ENCODE peak calls at places on chromosomes 16 and 17, in five cellular contexts. U, H, Z, Q and P are unnamed samples.

GRCh38 chr17:77488531-77489238 is 347.9 kb downstream of the SEC14L1 start:
- DNase-seq in Z (no peak), U (no peak), H (peak; percentile 6), Q (no peak), P (no peak)

GRCh38 chr16:56964243-56965148 is 2.7 kb downstream of the CETP start:
- DNase-seq in Q (peak; percentile 82), H (peak; percentile 96), U (peak; percentile 77), Z (peak; percentile 91), P (peak; percentile 81)

GRCh38 chr16:50539822-50540710 is 8.1 kb upstream of the NKD1 start:
- DNase-seq in Q (no peak), Z (no peak), U (no peak), H (no peak), P (no peak)

GRCh38 chr17:7644768-7645167 is 6.0 kb upstream of the ATP1B2 start:
- DNase-seq in Q (no peak), Z (no peak), H (no peak), U (no peak), P (no peak)

GRCh38 chr16:31329671-31330552 is 25.1 kb upstream of the ITGAX start:
- DNase-seq in Z (no peak), U (no peak), Q (no peak), H (no peak), P (no peak)

GRCh38 chr17:40480501-40481003 is 20.9 kb downstream of the TNS4 start:
- DNase-seq in Z (no peak), H (no peak), U (no peak), Q (peak; percentile 89), P (no peak)

GRCh38 chr16:71401988-71402387 is 39.9 kb downstream of the TLE7 start:
- DNase-seq in H (no peak), Z (no peak), Q (no peak), U (no peak), P (no peak)

GRCh38 chr17:63113167-63113566 is 147.1 kb downstream of the TANC2 start:
- DNase-seq in Z (no peak), Q (no peak), U (no peak), H (no peak), P (no peak)

GRCh38 chr17:32664936-32665583 is 178.3 kb downstream of the CDK5R1 start:
- DNase-seq in H (no peak), Z (no peak), Q (no peak), U (no peak), P (no peak)

GRCh38 chr16:71339481-71340171 is 18.9 kb upstream of the CALB2 start:
- DNase-seq in U (peak; percentile 88), Z (no peak), Q (no peak), H (no peak), P (no peak)

GRCh38 chr16:12409700-12410099 is 394.0 kb downstream of the CPPED1 start:
- DNase-seq in Z (no peak), H (no peak), U (no peak), Q (no peak), P (no peak)

GRCh38 chr16:54334208-54334607 is 47.6 kb upstream of the IRX3 start:
- DNase-seq in H (no peak), Q (no peak), Z (no peak), U (no peak), P (no peak)

GRCh38 chr17:14301279-14301760 is 439 bp downstream of the HS3ST3B1 start:
- DNase-seq in Q (peak; percentile 71), H (no peak), Z (no peak), U (no peak), P (no peak)

GRCh38 chr17:50079334-50080095 is 15.6 kb upstream of the PDK2 start:
- DNase-seq in H (peak; percentile 55), U (peak; percentile 38), Q (peak; percentile 74), Z (no peak), P (no peak)

GRCh38 chr16:57600048-57600835 is 28.2 kb upstream of the ADGRG1 start:
- DNase-seq in Q (peak; percentile 57), H (peak; percentile 75), Z (peak; percentile 55), U (peak; percentile 74), P (peak; percentile 70)

GRCh38 chr17:66830451-66830850 is 4.5 kb upstream of the CACNG5 start:
- DNase-seq in U (no peak), Q (no peak), Z (no peak), H (no peak), P (no peak)

GRCh38 chr16:5024632-5025031 is 9.1 kb downstream of the NAGPA start:
- DNase-seq in H (no peak), Z (no peak), Q (peak; percentile 31), U (peak; percentile 29), P (no peak)

GRCh38 chr17:386145-386876 is 33.7 kb upstream of the RPH3AL start:
- DNase-seq in Z (peak; percentile 80), U (peak; percentile 90), H (peak; percentile 59), Q (peak; percentile 76), P (peak; percentile 90)

GRCh38 chr17:2194778-2195417 is 108.7 kb downstream of the SMG6 start:
- DNase-seq in H (no peak), U (no peak), Z (no peak), Q (peak; percentile 29), P (no peak)

GRCh38 chr16:88558457-88559442 is 11.5 kb upstream of the ZC3H18 start:
- DNase-seq in Q (peak; percentile 66), H (peak; percentile 80), Z (no peak), U (peak; percentile 65), P (peak; percentile 73)

GRCh38 chr16:15686287-15686686 is 36.2 kb downstream of the NDE1 start:
- DNase-seq in Q (no peak), U (no peak), H (no peak), Z (no peak), P (no peak)

GRCh38 chr17:73347355-73347754 is 35.6 kb upstream of the CDC42EP4 start:
- DNase-seq in Z (no peak), H (no peak), U (no peak), Q (peak; percentile 52), P (no peak)

GRCh38 chr17:73349138-73349537 is 37.3 kb upstream of the CDC42EP4 start:
- DNase-seq in Z (no peak), H (no peak), U (no peak), Q (no peak), P (no peak)

GRCh38 chr17:73348824-73349095 is 37.0 kb upstream of the CDC42EP4 start:
- DNase-seq in H (no peak), U (no peak), Q (no peak), Z (no peak), P (no peak)

GRCh38 chr17:73348018-73348823 is 36.4 kb upstream of the CDC42EP4 start:
- DNase-seq in H (no peak), U (no peak), Q (no peak), Z (no peak), P (no peak)

GRCh38 chr17:73346763-73347162 is 35.0 kb upstream of the CDC42EP4 start:
- DNase-seq in H (no peak), Q (no peak), U (no peak), Z (no peak), P (no peak)
- H3K36me3 ChIP-seq in H (no peaks in the 10 kb centered on the region), Q (no peaks in the 10 kb centered on the region), U (no peaks in the 10 kb centered on the region), Z (no peaks in the 10 kb centered on the region), P (no peaks in the 10 kb centered on the region)

DNA sequence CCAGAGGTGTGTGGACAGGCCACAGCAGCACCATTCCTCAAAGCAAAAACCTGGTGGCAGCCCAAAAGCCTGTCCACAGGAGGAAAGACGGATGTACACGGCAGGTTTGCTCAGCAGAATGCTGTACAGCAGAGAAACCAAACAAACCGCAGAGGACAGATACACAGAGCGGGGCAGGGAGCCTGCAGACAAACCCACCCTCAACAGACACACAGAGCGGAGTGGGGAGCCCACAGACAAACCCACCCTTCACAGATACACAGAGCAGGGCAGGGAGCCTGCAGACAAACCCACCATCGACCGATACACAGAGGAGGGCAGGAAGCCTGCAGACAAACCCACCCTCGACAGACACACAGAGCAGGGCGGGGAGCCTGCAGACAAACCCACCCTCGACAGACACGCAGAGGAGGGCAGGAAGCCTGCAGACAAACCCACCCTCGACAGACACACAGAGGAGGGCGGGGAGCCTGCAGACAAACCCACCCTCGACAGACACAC is 53.0 kb upstream of the METRNL start:
- DNase-seq in U (no peak), Z (peak; percentile 18), Q (no peak), H (no peak), P (no peak)
- H3K36me3 ChIP-seq in U (no peaks in the 10 kb centered on the region), Z (peaks cover 25% of the 10 kb centered on the region), Q (no peaks in the 10 kb centered on the region), H (no peaks in the 10 kb centered on the region), P (no peaks in the 10 kb centered on the region)

GRCh38 chr16:2498085-2498484 is 15.7 kb upstream of the ATP6V0C start:
- DNase-seq in H (no peak), Z (no peak), Q (no peak), U (no peak), P (no peak)
- H3K36me3 ChIP-seq in H (peaks cover 32% of the 10 kb centered on the region), Z (peaks cover 55% of the 10 kb centered on the region), Q (no peaks in the 10 kb centered on the region), U (no peaks in the 10 kb centered on the region), P (no peaks in the 10 kb centered on the region)

GRCh38 chr16:22314661-22315626 is 17.7 kb downstream of the POLR3E start:
- DNase-seq in Q (no peak), Z (no peak), U (no peak), H (no peak), P (peak; percentile 30)
- H3K36me3 ChIP-seq in Q (peaks cover 3% of the 10 kb centered on the region), Z (peaks cover 100% of the 10 kb centered on the region), U (peaks cover 15% of the 10 kb centered on the region), H (peaks cover 52% of the 10 kb centered on the region), P (peaks cover 79% of the 10 kb centered on the region)

GRCh38 chr17:75589919-75590303 is 2.3 kb downstream of the MYO15B start:
- DNase-seq in Z (no peak), Q (no peak), H (no peak), U (peak; percentile 22), P (peak; percentile 45)

GRCh38 chr17:75588546-75589016 is 981 bp downstream of the MYO15B start:
- DNase-seq in U (no peak), Z (peak; percentile 45), Q (no peak), H (no peak), P (peak; percentile 85)

GRCh38 chr17:75590314-75590761 is 2.7 kb downstream of the MYO15B start:
- DNase-seq in H (no peak), Z (no peak), U (no peak), Q (no peak), P (no peak)

GRCh38 chr17:75587718-75588545 is at the start of gene MYO15B:
- DNase-seq in Q (peak; percentile 32), H (no peak), Z (peak; percentile 71), U (no peak), P (peak; percentile 77)

DNA sequence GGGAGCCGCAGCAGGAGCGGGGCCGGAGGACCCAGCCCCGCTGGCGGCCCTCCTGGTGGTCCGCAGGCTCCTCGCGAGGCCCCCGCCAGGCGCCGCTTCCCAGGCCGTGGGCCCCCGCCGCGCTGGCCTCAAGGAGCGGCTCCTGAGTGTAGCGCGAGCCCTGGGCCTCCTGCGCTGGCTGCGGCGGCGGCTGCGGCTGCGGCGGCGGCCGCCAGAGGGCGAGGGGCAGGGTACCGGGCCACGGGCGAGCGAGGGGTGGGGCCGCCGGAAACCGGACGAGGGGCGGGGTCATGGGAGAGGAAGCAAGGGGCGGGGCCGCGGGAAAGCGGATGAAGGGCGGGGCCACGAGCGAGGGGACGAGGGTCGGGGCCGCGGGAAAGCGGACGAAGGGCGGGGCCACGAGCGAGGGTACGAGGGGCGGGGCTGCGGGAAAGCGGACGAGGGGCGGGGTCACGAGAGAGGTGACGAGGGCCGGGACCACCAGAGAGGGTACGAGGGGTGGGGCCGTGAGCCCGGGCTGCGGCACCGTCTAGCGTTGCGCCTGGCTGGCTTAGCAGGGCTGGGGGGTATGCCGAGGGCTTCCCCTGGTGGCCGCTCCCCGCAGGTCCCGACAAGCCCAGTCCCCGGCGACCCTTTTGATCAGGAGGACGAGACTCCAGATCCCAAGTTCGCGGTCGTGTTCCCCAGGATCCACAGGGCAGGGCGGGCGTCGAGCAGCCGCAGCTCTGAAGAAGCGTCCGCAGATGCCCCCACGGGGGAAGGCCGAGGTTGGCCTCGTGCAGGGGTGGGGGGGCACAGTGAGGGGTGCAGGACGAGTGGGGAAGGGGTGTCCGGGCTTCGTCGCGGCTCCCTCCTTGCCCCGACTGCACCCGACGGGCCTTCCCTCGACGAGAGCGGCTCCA is 1.7 kb downstream of the MYO15B start:
- DNase-seq in Q (peak; percentile 91), H (peak; percentile 99), Z (peak; percentile 96), U (peak; percentile 93), P (peak; percentile 98)
- H3K36me3 ChIP-seq in Q (no peaks in the 10 kb centered on the region), H (no peaks in the 10 kb centered on the region), Z (no peaks in the 10 kb centered on the region), U (no peaks in the 10 kb centered on the region), P (no peaks in the 10 kb centered on the region)